ENCODE peak calls at places on chromosome 15, in seven cellular contexts. M is HFF-Myc, K is right atrium auricular region, Y is RWPE1, C is activated T-cell treated with anti-CD3 and anti-CD28 coated beads for 1 hour, P is H9, G is left colon. A is an unnamed sample.

GRCh38 chr15:71577071-71577470 is 233.3 kb upstream of the NR2E3 start:
- DNase-seq in M (no peak), G (no peak), Y (no peak), C (no peak), P (no peak), K (no peak), A (no peak)

GRCh38 chr15:63971427-63971805 is 74.9 kb downstream of the DAPK2 start:
- DNase-seq in P (peak), C (peak), Y (no peak), M (no peak), K (peak), G (no peak), A (peak)

GRCh38 chr15:60135961-60136360 is 131.8 kb downstream of the FOXB1 start:
- DNase-seq in G (no peak), Y (no peak), M (no peak), C (no peak), K (no peak), P (no peak), A (no peak)

GRCh38 chr15:59420986-59421618 is 16.9 kb upstream of the FAM81A start:
- DNase-seq in C (no peak), K (no peak), G (no peak), P (peak), Y (no peak), M (no peak), A (no peak)

GRCh38 chr15:78347586-78348543 is 7.7 kb downstream of the CRABP1 start:
- DNase-seq in G (no peak), Y (no peak), M (no peak), C (no peak), K (no peak), P (no peak), A (no peak)

GRCh38 chr15:66545249-66545648 is 20.5 kb downstream of the LCTL start:
- DNase-seq in M (no peak), K (no peak), P (no peak), Y (no peak), G (no peak), C (no peak), A (no peak)

GRCh38 chr15:88275804-88276203 is 19.3 kb upstream of the NTRK3 start:
- DNase-seq in G (no peak), K (no peak), C (no peak), P (no peak), Y (no peak), M (no peak), A (no peak)

GRCh38 chr15:65980824-65981456 is 111.6 kb downstream of the RAB11A start:
- DNase-seq in G (peak), P (peak), C (no peak), M (peak), K (peak), Y (peak), A (no peak)

GRCh38 chr15:74995779-74996765 is 709 bp downstream of the SCAMP5 start:
- DNase-seq in K (no peak), M (no peak), Y (no peak), C (no peak), G (no peak), P (peak), A (no peak)

GRCh38 chr15:101188517-101189340 is 63.1 kb downstream of the CHSY1 start:
- DNase-seq in M (no peak), Y (peak), G (no peak), P (no peak), C (no peak), K (no peak), A (peak)

GRCh38 chr15:87154771-87155170 is 1075.1 kb downstream of the AGBL1 start:
- DNase-seq in C (no peak), K (no peak), G (no peak), M (no peak), Y (peak), P (no peak), A (no peak)

GRCh38 chr15:99070268-99070667 is 34.6 kb upstream of the SYNM start:
- DNase-seq in C (no peak), K (no peak), P (no peak), M (no peak), G (no peak), Y (no peak), A (no peak)

A was measured in vagina.